ENCODE peak calls at places on chromosome 14, in seven cellular contexts. One of them, this sample, is unnamed.

GRCh38 chr14:99668998-99669314 is 15.1 kb upstream of the CYP46A1 start:
- DNase-seq in heart right ventricle: no peak
- DNase-seq in GM12865: no peak
- DNase-seq in MCF 10A: no peak
- DNase-seq in cardiac fibroblast: no peak
- DNase-seq in Peyer's patch: no peak
- DNase-seq in astrocyte of the spinal cord: no peak
- DNase-seq in this sample: no peak

GRCh38 chr14:32593290-32593942 is 264.3 kb downstream of the AKAP6 start:
- DNase-seq in MCF 10A: peak
- DNase-seq in heart right ventricle: no peak
- DNase-seq in astrocyte of the spinal cord: peak
- DNase-seq in Peyer's patch: no peak
- DNase-seq in GM12865: no peak
- DNase-seq in cardiac fibroblast: peak
- DNase-seq in this sample: peak

GRCh38 chr14:67410313-67410712 is 1.7 kb downstream of the PLEK2 start:
- DNase-seq in heart right ventricle: no peak
- DNase-seq in GM12865: no peak
- DNase-seq in astrocyte of the spinal cord: no peak
- DNase-seq in cardiac fibroblast: no peak
- DNase-seq in Peyer's patch: peak
- DNase-seq in MCF 10A: no peak
- DNase-seq in this sample: no peak

GRCh38 chr14:20799955-20800544 is 2.6 kb downstream of the RNASE1 start:
- DNase-seq in cardiac fibroblast: peak
- DNase-seq in Peyer's patch: no peak
- DNase-seq in heart right ventricle: peak
- DNase-seq in MCF 10A: no peak
- DNase-seq in astrocyte of the spinal cord: no peak
- DNase-seq in GM12865: no peak
- DNase-seq in this sample: no peak

GRCh38 chr14:22766457-22767322 is at the start of gene OXA1L:
- DNase-seq in cardiac fibroblast: peak
- DNase-seq in astrocyte of the spinal cord: peak
- DNase-seq in Peyer's patch: peak
- DNase-seq in heart right ventricle: peak
- DNase-seq in GM12865: peak
- DNase-seq in MCF 10A: peak
- DNase-seq in this sample: peak

GRCh38 chr14:104953097-104953496 is 25.1 kb downstream of the AHNAK2 start:
- DNase-seq in heart right ventricle: no peak
- DNase-seq in astrocyte of the spinal cord: no peak
- DNase-seq in GM12865: no peak
- DNase-seq in MCF 10A: no peak
- DNase-seq in cardiac fibroblast: no peak
- DNase-seq in Peyer's patch: no peak
- DNase-seq in this sample: no peak

GRCh38 chr14:96204151-96205058 is at the start of gene BDKRB2:
- DNase-seq in MCF 10A: peak
- DNase-seq in Peyer's patch: peak
- DNase-seq in GM12865: peak
- DNase-seq in cardiac fibroblast: peak
- DNase-seq in astrocyte of the spinal cord: peak
- DNase-seq in heart right ventricle: peak
- DNase-seq in this sample: peak

GRCh38 chr14:63045234-63045611 is at the start of gene KCNH5:
- DNase-seq in astrocyte of the spinal cord: peak
- DNase-seq in cardiac fibroblast: peak
- DNase-seq in MCF 10A: no peak
- DNase-seq in GM12865: no peak
- DNase-seq in Peyer's patch: peak
- DNase-seq in heart right ventricle: no peak
- DNase-seq in this sample: peak

GRCh38 chr14:104350463-104351185 is 212.2 kb downstream of the KIF26A start:
- DNase-seq in Peyer's patch: peak
- DNase-seq in cardiac fibroblast: no peak
- DNase-seq in MCF 10A: no peak
- DNase-seq in GM12865: no peak
- DNase-seq in heart right ventricle: no peak
- DNase-seq in astrocyte of the spinal cord: peak
- DNase-seq in this sample: no peak

GRCh38 chr14:57352771-57353170 is 37.6 kb upstream of the NAA30 start:
- DNase-seq in Peyer's patch: no peak
- DNase-seq in astrocyte of the spinal cord: no peak
- DNase-seq in heart right ventricle: no peak
- DNase-seq in GM12865: no peak
- DNase-seq in cardiac fibroblast: no peak
- DNase-seq in MCF 10A: peak
- DNase-seq in this sample: no peak

GRCh38 chr14:86430807-86431206 is 900.9 kb downstream of the FLRT2 start:
- DNase-seq in MCF 10A: no peak
- DNase-seq in cardiac fibroblast: no peak
- DNase-seq in Peyer's patch: no peak
- DNase-seq in GM12865: no peak
- DNase-seq in astrocyte of the spinal cord: no peak
- DNase-seq in heart right ventricle: no peak
- DNase-seq in this sample: no peak

GRCh38 chr14:93343797-93344196 is 3.2 kb upstream of the COX8C start:
- DNase-seq in astrocyte of the spinal cord: no peak
- DNase-seq in Peyer's patch: no peak
- DNase-seq in MCF 10A: no peak
- DNase-seq in GM12865: no peak
- DNase-seq in heart right ventricle: no peak
- DNase-seq in cardiac fibroblast: no peak
- DNase-seq in this sample: no peak

GRCh38 chr14:89813485-89814080 is 140.9 kb downstream of the EFCAB11 start:
- DNase-seq in cardiac fibroblast: peak
- DNase-seq in astrocyte of the spinal cord: peak
- DNase-seq in MCF 10A: no peak
- DNase-seq in Peyer's patch: no peak
- DNase-seq in heart right ventricle: no peak
- DNase-seq in GM12865: no peak
- DNase-seq in this sample: peak

GRCh38 chr14:105335735-105336476 is 21.4 kb downstream of the PACS2 start:
- DNase-seq in cardiac fibroblast: no peak
- DNase-seq in MCF 10A: no peak
- DNase-seq in heart right ventricle: no peak
- DNase-seq in astrocyte of the spinal cord: no peak
- DNase-seq in GM12865: no peak
- DNase-seq in Peyer's patch: no peak
- DNase-seq in this sample: no peak

GRCh38 chr14:96253140-96253539 is 2.9 kb upstream of the BDKRB1 start:
- DNase-seq in astrocyte of the spinal cord: peak
- DNase-seq in GM12865: no peak
- DNase-seq in Peyer's patch: no peak
- DNase-seq in cardiac fibroblast: peak
- DNase-seq in heart right ventricle: no peak
- DNase-seq in MCF 10A: peak
- DNase-seq in this sample: peak

GRCh38 chr14:103724116-103724515 is 8.5 kb downstream of the ZFYVE21 start:
- DNase-seq in GM12865: no peak
- DNase-seq in astrocyte of the spinal cord: peak
- DNase-seq in cardiac fibroblast: peak
- DNase-seq in Peyer's patch: peak
- DNase-seq in heart right ventricle: peak
- DNase-seq in MCF 10A: no peak
- DNase-seq in this sample: peak

GRCh38 chr14:106269451-106270204 is 743.2 kb downstream of the TMEM121 start:
- DNase-seq in astrocyte of the spinal cord: no peak
- DNase-seq in heart right ventricle: no peak
- DNase-seq in MCF 10A: no peak
- DNase-seq in Peyer's patch: no peak
- DNase-seq in GM12865: no peak
- DNase-seq in cardiac fibroblast: no peak
- DNase-seq in this sample: no peak

GRCh38 chr14:74937171-74937570 is 14.1 kb upstream of the RPS6KL1 start:
- DNase-seq in GM12865: no peak
- DNase-seq in astrocyte of the spinal cord: no peak
- DNase-seq in MCF 10A: no peak
- DNase-seq in Peyer's patch: no peak
- DNase-seq in cardiac fibroblast: no peak
- DNase-seq in heart right ventricle: no peak
- DNase-seq in this sample: no peak

GRCh38 chr14:48274826-48275225 is 599.4 kb upstream of the MDGA2 start:
- DNase-seq in GM12865: no peak
- DNase-seq in heart right ventricle: no peak
- DNase-seq in astrocyte of the spinal cord: no peak
- DNase-seq in MCF 10A: no peak
- DNase-seq in Peyer's patch: no peak
- DNase-seq in cardiac fibroblast: no peak
- DNase-seq in this sample: no peak

GRCh38 chr14:93941293-93941910 is 14.3 kb downstream of the FAM181A start:
- DNase-seq in MCF 10A: peak
- DNase-seq in GM12865: no peak
- DNase-seq in cardiac fibroblast: peak
- DNase-seq in heart right ventricle: no peak
- DNase-seq in Peyer's patch: no peak
- DNase-seq in astrocyte of the spinal cord: peak
- DNase-seq in this sample: peak

GRCh38 chr14:68127166-68127565 is 307.6 kb downstream of the RAD51B start:
- DNase-seq in GM12865: no peak
- DNase-seq in Peyer's patch: no peak
- DNase-seq in heart right ventricle: no peak
- DNase-seq in cardiac fibroblast: no peak
- DNase-seq in MCF 10A: no peak
- DNase-seq in astrocyte of the spinal cord: no peak
- DNase-seq in this sample: no peak

GRCh38 chr14:49970474-49971147 is 77.7 kb downstream of the ARF6 start:
- DNase-seq in GM12865: no peak
- DNase-seq in Peyer's patch: no peak
- DNase-seq in cardiac fibroblast: peak
- DNase-seq in heart right ventricle: peak
- DNase-seq in astrocyte of the spinal cord: peak
- DNase-seq in MCF 10A: peak
- DNase-seq in this sample: peak

GRCh38 chr14:81559385-81559784 is 25.7 kb upstream of the SEL1L start:
- DNase-seq in Peyer's patch: no peak
- DNase-seq in GM12865: no peak
- DNase-seq in MCF 10A: no peak
- DNase-seq in cardiac fibroblast: no peak
- DNase-seq in heart right ventricle: no peak
- DNase-seq in astrocyte of the spinal cord: no peak
- DNase-seq in this sample: no peak
- TF ChIP-seq CTCF in Peyer's patch: no peak
- TF ChIP-seq CTCF in GM12865: no peak
- TF ChIP-seq CTCF in MCF 10A: no peak
- TF ChIP-seq CTCF in cardiac fibroblast: no peak
- TF ChIP-seq CTCF in heart right ventricle: no peak
- TF ChIP-seq CTCF in astrocyte of the spinal cord: no peak
- TF ChIP-seq CTCF in this sample: no peak

GRCh38 chr14:88792572-88793258 is at the start of gene EML5:
- DNase-seq in GM12865: peak
- DNase-seq in MCF 10A: peak
- DNase-seq in astrocyte of the spinal cord: peak
- DNase-seq in cardiac fibroblast: peak
- DNase-seq in heart right ventricle: peak
- DNase-seq in Peyer's patch: peak
- DNase-seq in this sample: peak
- TF ChIP-seq CTCF in GM12865: peak
- TF ChIP-seq CTCF in MCF 10A: peak
- TF ChIP-seq CTCF in astrocyte of the spinal cord: peak
- TF ChIP-seq CTCF in cardiac fibroblast: peak
- TF ChIP-seq CTCF in heart right ventricle: peak
- TF ChIP-seq CTCF in Peyer's patch: no peak
- TF ChIP-seq CTCF in this sample: peak

GRCh38 chr14:80356413-80356812 is 145.1 kb upstream of the DIO2 start:
- DNase-seq in GM12865: no peak
- DNase-seq in Peyer's patch: no peak
- DNase-seq in heart right ventricle: no peak
- DNase-seq in astrocyte of the spinal cord: peak
- DNase-seq in cardiac fibroblast: peak
- DNase-seq in MCF 10A: peak
- DNase-seq in this sample: peak
- TF ChIP-seq CTCF in GM12865: peak
- TF ChIP-seq CTCF in Peyer's patch: no peak
- TF ChIP-seq CTCF in heart right ventricle: no peak
- TF ChIP-seq CTCF in astrocyte of the spinal cord: peak
- TF ChIP-seq CTCF in cardiac fibroblast: peak
- TF ChIP-seq CTCF in MCF 10A: peak
- TF ChIP-seq CTCF in this sample: peak

DNA sequence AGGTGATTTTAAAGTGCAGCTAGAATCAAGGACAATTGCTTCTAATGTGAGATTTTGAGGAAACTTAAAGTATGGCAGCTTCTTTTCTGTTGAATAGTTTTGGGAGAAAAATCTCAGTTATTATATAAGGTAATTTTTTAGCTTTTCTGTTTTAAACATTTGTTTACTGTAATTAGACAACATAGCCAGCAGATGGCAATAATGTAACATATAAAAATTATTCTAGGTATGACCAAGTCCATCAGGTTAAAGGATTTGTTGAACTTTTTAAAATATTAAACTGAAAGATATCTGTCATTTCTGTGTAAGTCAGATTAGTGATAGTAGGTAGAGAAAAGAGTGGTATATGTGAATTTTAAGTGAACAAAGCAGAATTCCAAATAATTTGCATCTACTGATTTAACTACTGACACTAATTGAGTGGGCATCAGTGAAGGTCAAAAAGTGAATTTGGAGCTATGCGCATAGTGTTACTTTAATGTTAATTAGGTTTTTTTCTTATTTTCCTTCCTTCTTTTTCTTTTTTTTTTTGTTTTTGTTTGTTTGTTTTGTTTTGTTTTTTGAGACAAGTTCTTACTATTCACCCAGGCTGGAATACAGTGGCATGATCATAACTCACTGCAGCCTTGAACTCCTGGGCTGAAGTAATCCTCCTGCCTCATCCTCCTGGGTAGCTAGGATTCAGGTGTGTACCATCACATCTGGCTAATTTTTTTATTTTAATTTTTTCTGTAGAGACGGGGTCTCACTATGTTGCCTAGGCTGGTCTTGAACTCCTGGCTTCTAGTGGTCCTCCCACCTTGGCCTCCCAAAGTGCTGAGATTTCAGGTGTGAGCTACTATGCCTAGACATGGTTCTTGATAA is 18.6 kb downstream of the PRORP start:
- DNase-seq in GM12865: peak
- DNase-seq in heart right ventricle: no peak
- DNase-seq in cardiac fibroblast: no peak
- DNase-seq in MCF 10A: no peak
- DNase-seq in Peyer's patch: no peak
- DNase-seq in astrocyte of the spinal cord: peak
- DNase-seq in this sample: peak
- TF ChIP-seq CTCF in GM12865: peak
- TF ChIP-seq CTCF in heart right ventricle: peak
- TF ChIP-seq CTCF in cardiac fibroblast: peak
- TF ChIP-seq CTCF in MCF 10A: peak
- TF ChIP-seq CTCF in Peyer's patch: no peak
- TF ChIP-seq CTCF in astrocyte of the spinal cord: peak
- TF ChIP-seq CTCF in this sample: peak

GRCh38 chr14:41609704-41610183 is 3.1 kb downstream of the LRFN5 start:
- DNase-seq in MCF 10A: no peak
- DNase-seq in heart right ventricle: peak
- DNase-seq in Peyer's patch: no peak
- DNase-seq in GM12865: no peak
- DNase-seq in cardiac fibroblast: peak
- DNase-seq in astrocyte of the spinal cord: peak
- DNase-seq in this sample: peak
- TF ChIP-seq CTCF in MCF 10A: no peak
- TF ChIP-seq CTCF in heart right ventricle: peak
- TF ChIP-seq CTCF in Peyer's patch: no peak
- TF ChIP-seq CTCF in GM12865: no peak
- TF ChIP-seq CTCF in cardiac fibroblast: no peak
- TF ChIP-seq CTCF in astrocyte of the spinal cord: peak
- TF ChIP-seq CTCF in this sample: peak

GRCh38 chr14:76056128-76056527 is 70.6 kb downstream of the IFT43 start:
- DNase-seq in astrocyte of the spinal cord: no peak
- DNase-seq in GM12865: no peak
- DNase-seq in heart right ventricle: no peak
- DNase-seq in cardiac fibroblast: peak
- DNase-seq in Peyer's patch: no peak
- DNase-seq in MCF 10A: peak
- DNase-seq in this sample: no peak
- TF ChIP-seq CTCF in astrocyte of the spinal cord: peak
- TF ChIP-seq CTCF in GM12865: no peak
- TF ChIP-seq CTCF in heart right ventricle: peak
- TF ChIP-seq CTCF in cardiac fibroblast: peak
- TF ChIP-seq CTCF in Peyer's patch: no peak
- TF ChIP-seq CTCF in MCF 10A: peak
- TF ChIP-seq CTCF in this sample: peak

This sample was measured in fibroblast of the aortic adventitia.